ENCODE peak calls at places on chromosome 5, in four cellular contexts. Z is right atrium auricular region, S is upper lobe of left lung, T is breast epithelium. X is an unnamed sample. For H3K4me1, the result is how much of the 10 kb centered on the place peaks cover.

GRCh38 chr5:65086234-65086886 is 317.6 kb downstream of the CWC27 start:
- DNase-seq in Z (no peak), S (no peak), T (no peak), X (no peak)

GRCh38 chr5:135605221-135605620 is 26.4 kb upstream of the CXCL14 start:
- DNase-seq in Z (peak), S (no peak), T (no peak), X (no peak)

GRCh38 chr5:132821791-132822190 is 8.7 kb downstream of the SHROOM1 start:
- DNase-seq in Z (no peak), S (no peak), T (no peak), X (no peak)

GRCh38 chr5:32802764-32803163 is 91.6 kb downstream of the NPR3 start:
- DNase-seq in Z (no peak), S (no peak), T (no peak), X (no peak)

GRCh38 chr5:32071351-32071944 is 102.7 kb downstream of the GOLPH3 start:
- DNase-seq in Z (peak), S (no peak), T (no peak), X (no peak)

GRCh38 chr5:157384971-157385709 is 74.9 kb upstream of the NIPAL4 start:
- DNase-seq in Z (peak), S (no peak), T (no peak), X (no peak)

GRCh38 chr5:160324885-160325284 is 12.5 kb upstream of the CCNJL start:
- DNase-seq in Z (no peak), S (no peak), T (no peak), X (no peak)

GRCh38 chr5:80181618-80182211 is 74.1 kb downstream of the SERINC5 start:
- DNase-seq in Z (no peak), S (peak), T (no peak), X (peak)

GRCh38 chr5:111627862-111628261 is 115.5 kb upstream of the STARD4 start:
- DNase-seq in Z (no peak), S (no peak), T (no peak), X (no peak)

GRCh38 chr5:41194339-41194738 is 19.0 kb downstream of the C6 start:
- DNase-seq in Z (no peak), S (no peak), T (no peak), X (no peak)

GRCh38 chr5:14849516-14850294 is 21.9 kb downstream of the ANKH start:
- DNase-seq in Z (no peak), S (no peak), T (no peak), X (no peak)

GRCh38 chr5:88825782-88826110 is 57.2 kb downstream of the MEF2C start:
- DNase-seq in Z (no peak), S (no peak), T (no peak), X (no peak)

GRCh38 chr5:2685651-2686050 is 65.8 kb downstream of the IRX2 start:
- DNase-seq in Z (no peak), S (no peak), T (no peak), X (no peak)

GRCh38 chr5:126300293-126300692 is 122.9 kb upstream of the GRAMD2B start:
- DNase-seq in Z (no peak), S (no peak), T (no peak), X (no peak)

DNA sequence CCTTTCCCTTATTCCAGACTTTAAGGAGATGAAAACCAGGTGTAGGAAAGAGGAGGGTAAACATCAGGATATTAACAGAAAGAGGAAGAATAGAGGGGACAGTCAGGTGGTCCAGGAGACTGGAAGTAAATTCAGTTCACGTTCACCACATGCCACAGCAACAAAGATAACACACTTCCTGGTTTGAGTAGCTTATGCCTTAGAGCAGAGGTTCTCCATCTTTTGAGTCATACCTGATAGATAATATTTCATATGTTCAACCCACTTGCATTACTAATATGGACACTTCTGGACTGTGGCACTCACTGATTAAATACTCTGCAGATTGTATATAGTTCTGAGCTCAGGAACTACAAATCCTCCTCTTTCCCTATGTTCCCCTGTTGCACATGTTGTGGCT is 179.9 kb upstream of the NR3C1 start:
- DNase-seq in Z (no peak), S (no peak), T (no peak), X (no peak)
- H3K4me1 ChIP-seq in Z (under half), S (under half), T (under half), X (under half)

DNA sequence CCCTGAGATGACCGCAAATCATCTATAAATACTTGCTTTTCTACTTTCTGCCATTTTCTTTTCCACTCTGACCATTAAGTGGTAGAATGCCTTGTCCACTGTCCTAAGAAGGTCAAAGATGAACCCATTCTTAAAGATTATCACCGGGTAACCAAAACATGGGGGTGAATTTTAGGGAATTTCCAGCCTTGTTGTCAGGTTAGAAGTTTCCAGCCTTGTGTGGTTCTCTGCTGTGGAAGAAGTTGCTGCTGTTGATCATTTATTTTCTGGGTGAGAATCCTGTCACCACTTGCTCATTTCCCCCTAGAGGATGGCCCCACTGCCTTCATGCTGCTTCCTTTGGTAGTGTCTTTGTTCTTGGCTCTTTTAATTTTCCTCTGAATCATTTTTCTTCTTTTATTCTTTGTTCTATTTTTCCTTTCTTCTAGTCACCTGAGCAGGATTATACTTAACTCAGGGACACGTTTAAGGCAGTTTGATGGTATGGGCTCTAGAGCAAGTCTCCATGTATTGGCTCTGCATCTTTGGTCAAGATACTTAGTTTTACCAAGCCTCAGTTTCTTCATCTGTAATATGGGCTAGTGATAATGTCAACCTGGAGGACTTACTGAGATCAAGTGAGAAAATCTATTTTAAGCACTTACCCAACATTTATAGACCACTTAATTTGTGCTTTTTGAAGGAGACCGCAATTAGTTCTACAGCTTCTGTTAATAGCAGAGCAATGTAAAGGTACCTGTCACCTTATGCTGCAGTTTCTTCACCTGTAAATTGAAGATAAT is 266.2 kb downstream of the ARHGAP26 start:
- DNase-seq in Z (no peak), S (no peak), T (no peak), X (no peak)
- H3K27ac ChIP-seq in Z (no peak), S (no peak), T (no peak), X (no peak)

GRCh38 chr5:134437340-134438267 is 25.9 kb upstream of the CDKN2AIPNL start:
- DNase-seq in Z (no peak), S (no peak), T (no peak), X (no peak)
- H3K4me3 ChIP-seq in Z (no peak), S (no peak), T (no peak), X (no peak)

DNA sequence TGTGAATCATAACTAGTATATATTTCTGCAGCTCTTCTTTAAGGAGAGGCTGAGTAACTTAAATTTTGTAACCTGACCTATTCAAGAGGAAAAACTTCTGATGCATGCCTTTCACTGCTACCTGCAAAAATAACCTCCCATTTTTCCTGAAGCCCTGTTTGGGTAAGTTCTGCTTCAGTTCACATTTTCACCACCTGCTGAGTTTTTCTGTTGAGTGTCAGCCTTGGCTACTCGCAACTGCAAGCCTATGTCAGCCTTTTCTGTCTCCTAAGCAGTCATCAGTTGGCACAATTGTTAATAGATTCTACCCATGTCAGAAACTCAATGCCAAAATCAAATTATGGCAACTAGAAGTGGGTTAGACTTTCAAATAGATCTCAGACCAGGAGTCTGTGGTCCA is 8.2 kb upstream of the TNFAIP8 start:
- DNase-seq in Z (no peak), S (no peak), T (no peak), X (no peak)
- H3K4me1 ChIP-seq in Z (under half), S (under half), T (under half), X (half or more)

DNA sequence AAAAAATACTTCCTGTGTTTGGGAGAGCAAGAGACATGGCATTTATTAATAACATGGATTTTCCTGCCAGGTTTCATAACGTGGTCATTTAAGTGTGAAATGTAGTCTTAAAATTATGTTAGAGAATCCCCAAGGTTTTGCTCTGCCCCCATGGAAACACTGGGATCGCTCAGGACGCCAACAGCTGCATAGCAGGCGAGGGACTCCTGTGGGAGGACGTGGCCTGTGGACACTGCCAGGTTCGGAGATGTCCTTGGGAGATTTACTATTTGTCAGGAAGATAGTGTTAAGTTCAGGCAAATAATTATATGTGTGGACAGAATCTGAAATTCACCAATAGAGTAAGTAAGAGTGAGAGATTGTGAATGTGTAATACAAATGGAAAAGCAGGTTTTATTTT is 977 bp downstream of the BTNL9 start:
- DNase-seq in Z (no peak), S (no peak), T (no peak), X (no peak)
- H3K27ac ChIP-seq in Z (peak), S (peak), T (no peak), X (no peak)

DNA sequence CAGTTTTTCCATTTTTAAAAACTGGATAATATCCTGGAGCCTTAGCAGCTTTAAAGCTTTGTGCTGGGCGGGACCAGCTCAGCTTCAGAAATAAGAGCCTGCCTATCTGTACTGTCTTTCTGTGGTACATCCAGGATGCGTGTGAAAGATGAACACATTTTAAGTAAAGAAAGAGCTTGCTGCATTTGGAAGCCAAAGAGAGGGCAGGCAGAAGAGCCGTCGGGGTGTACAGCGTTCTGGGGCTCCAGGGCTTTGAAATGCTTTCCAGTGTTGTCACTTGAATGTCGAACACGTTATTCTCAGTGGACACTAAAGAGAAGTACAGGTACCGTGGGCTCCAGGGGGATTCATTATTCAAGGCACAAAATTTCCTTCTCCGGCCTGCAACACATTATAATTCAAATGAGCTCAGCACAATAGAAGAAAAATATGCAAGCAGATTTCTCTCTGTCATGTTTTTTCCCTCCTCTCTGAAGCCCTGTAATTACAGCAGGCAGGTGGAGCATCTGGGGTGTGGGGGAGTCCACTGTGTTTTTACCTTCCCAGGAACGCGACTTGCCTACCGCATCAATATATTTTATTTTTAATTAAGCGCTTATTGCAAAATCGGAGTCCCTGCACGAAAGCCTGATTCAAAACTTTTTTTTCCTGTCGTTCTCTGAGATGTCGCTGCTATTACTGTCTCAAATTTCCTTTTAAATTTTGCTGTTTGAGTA is 293.1 kb downstream of the ZSWIM6 start:
- DNase-seq in Z (no peak), S (no peak), T (no peak), X (no peak)
- H3K4me3 ChIP-seq in Z (peak), S (peak), T (peak), X (peak)

DNA sequence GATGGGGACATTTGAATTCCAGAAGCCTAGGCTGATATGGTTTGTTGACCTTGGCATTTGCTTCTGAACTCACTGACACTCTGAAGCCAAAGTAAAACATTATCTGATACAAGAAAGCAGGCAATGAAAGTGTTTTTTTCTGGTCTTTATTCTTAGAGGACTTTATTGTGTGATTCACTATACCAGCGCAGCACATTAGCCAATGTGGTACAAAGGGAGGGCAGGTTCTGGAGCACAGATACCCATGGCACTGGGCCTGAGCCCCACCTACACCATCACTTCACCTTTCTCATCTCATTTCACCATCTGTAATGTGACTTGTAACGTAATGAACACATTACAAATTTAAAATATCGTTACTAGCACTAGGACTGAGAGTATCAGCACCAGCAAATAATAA is 89.7 kb upstream of the ZNF366 start:
- DNase-seq in Z (no peak), S (no peak), T (no peak), X (no peak)
- H3K4me1 ChIP-seq in Z (under half), S (under half), T (under half), X (under half)

DNA sequence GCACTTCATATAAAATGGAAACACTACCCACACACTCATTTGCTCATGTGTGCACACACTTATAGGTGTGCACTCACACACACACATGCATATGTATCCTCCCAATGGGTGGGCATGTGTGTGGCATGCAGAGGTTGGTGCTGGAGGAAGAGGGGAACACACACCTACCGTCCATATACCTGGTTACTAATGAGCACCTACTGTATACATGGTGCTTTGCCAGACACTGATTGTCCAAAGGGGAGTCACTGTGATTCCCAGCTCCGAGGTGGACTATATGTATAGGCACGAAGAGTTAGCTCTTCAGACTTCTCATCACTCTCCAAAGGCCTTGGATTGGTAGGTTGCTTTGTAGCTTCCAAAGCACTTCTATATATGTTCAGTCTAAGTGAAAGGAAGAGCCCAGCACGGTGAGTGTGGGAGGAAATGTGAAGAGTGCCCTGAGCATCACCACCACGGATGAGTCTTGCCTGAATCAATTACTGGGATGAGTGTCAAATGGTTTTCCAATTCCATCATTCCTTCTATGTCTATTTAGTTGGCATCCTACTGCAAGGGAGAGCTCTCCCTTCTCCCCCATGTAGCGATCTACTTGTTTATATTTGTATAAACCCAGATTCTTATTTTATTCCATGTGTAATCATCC is 12.6 kb upstream of the ERGIC1 start:
- DNase-seq in Z (no peak), S (no peak), T (no peak), X (no peak)
- H3K27ac ChIP-seq in Z (no peak), S (no peak), T (no peak), X (no peak)